ENCODE peak calls at places on chromosome 18, in ten cellular contexts. One of them, this sample, is unnamed.

GRCh38 chr18:43596106-43596712 is 318.9 kb upstream of the SYT4 start:
- DNase-seq in AG08395: peak
- DNase-seq in BJ: no peak
- DNase-seq in stimulated activated CD4-positive, alpha-beta T cell treated with anti-CD3 and anti-CD28 coated beads, Interleukin-15, amount 100 ng/mL, for 1 hour: no peak
- DNase-seq in fibroblast of villous mesenchyme: peak
- DNase-seq in activated naive CD4-positive, alpha-beta T cell: no peak
- DNase-seq in NCI-H1105 treated with DMSO at 0.1 percent for 48 hours: peak
- DNase-seq in nucleus accumbens: no peak
- DNase-seq in heart right ventricle: no peak
- DNase-seq in RWPE1: peak
- DNase-seq in this sample: no peak

GRCh38 chr18:13797157-13797611 is 26.8 kb upstream of the MC5R start:
- DNase-seq in AG08395: no peak
- DNase-seq in BJ: no peak
- DNase-seq in stimulated activated CD4-positive, alpha-beta T cell treated with anti-CD3 and anti-CD28 coated beads, Interleukin-15, amount 100 ng/mL, for 1 hour: no peak
- DNase-seq in fibroblast of villous mesenchyme: no peak
- DNase-seq in activated naive CD4-positive, alpha-beta T cell: no peak
- DNase-seq in NCI-H1105 treated with DMSO at 0.1 percent for 48 hours: no peak
- DNase-seq in nucleus accumbens: no peak
- DNase-seq in heart right ventricle: no peak
- DNase-seq in RWPE1: peak
- DNase-seq in this sample: no peak

GRCh38 chr18:44927127-44927849 is 246.6 kb downstream of the SETBP1 start:
- DNase-seq in AG08395: peak
- DNase-seq in BJ: no peak
- DNase-seq in stimulated activated CD4-positive, alpha-beta T cell treated with anti-CD3 and anti-CD28 coated beads, Interleukin-15, amount 100 ng/mL, for 1 hour: no peak
- DNase-seq in fibroblast of villous mesenchyme: no peak
- DNase-seq in activated naive CD4-positive, alpha-beta T cell: no peak
- DNase-seq in NCI-H1105 treated with DMSO at 0.1 percent for 48 hours: no peak
- DNase-seq in nucleus accumbens: no peak
- DNase-seq in heart right ventricle: no peak
- DNase-seq in RWPE1: no peak
- DNase-seq in this sample: no peak

GRCh38 chr18:44589709-44590108 is 91.0 kb upstream of the SETBP1 start:
- DNase-seq in AG08395: peak
- DNase-seq in BJ: peak
- DNase-seq in stimulated activated CD4-positive, alpha-beta T cell treated with anti-CD3 and anti-CD28 coated beads, Interleukin-15, amount 100 ng/mL, for 1 hour: no peak
- DNase-seq in fibroblast of villous mesenchyme: peak
- DNase-seq in activated naive CD4-positive, alpha-beta T cell: no peak
- DNase-seq in NCI-H1105 treated with DMSO at 0.1 percent for 48 hours: no peak
- DNase-seq in nucleus accumbens: no peak
- DNase-seq in heart right ventricle: no peak
- DNase-seq in RWPE1: peak
- DNase-seq in this sample: no peak

GRCh38 chr18:11719050-11719449 is 30.0 kb downstream of the GNAL start:
- DNase-seq in AG08395: no peak
- DNase-seq in BJ: no peak
- DNase-seq in stimulated activated CD4-positive, alpha-beta T cell treated with anti-CD3 and anti-CD28 coated beads, Interleukin-15, amount 100 ng/mL, for 1 hour: no peak
- DNase-seq in fibroblast of villous mesenchyme: no peak
- DNase-seq in activated naive CD4-positive, alpha-beta T cell: no peak
- DNase-seq in NCI-H1105 treated with DMSO at 0.1 percent for 48 hours: no peak
- DNase-seq in nucleus accumbens: no peak
- DNase-seq in heart right ventricle: no peak
- DNase-seq in RWPE1: no peak
- DNase-seq in this sample: no peak

GRCh38 chr18:9704233-9705118 is 3.6 kb upstream of the RAB31 start:
- DNase-seq in AG08395: no peak
- DNase-seq in BJ: no peak
- DNase-seq in stimulated activated CD4-positive, alpha-beta T cell treated with anti-CD3 and anti-CD28 coated beads, Interleukin-15, amount 100 ng/mL, for 1 hour: no peak
- DNase-seq in fibroblast of villous mesenchyme: peak
- DNase-seq in activated naive CD4-positive, alpha-beta T cell: no peak
- DNase-seq in NCI-H1105 treated with DMSO at 0.1 percent for 48 hours: no peak
- DNase-seq in nucleus accumbens: no peak
- DNase-seq in heart right ventricle: no peak
- DNase-seq in RWPE1: no peak
- DNase-seq in this sample: no peak

GRCh38 chr18:35131387-35132283 is 90.4 kb downstream of the MAPRE2 start:
- DNase-seq in AG08395: no peak
- DNase-seq in BJ: no peak
- DNase-seq in stimulated activated CD4-positive, alpha-beta T cell treated with anti-CD3 and anti-CD28 coated beads, Interleukin-15, amount 100 ng/mL, for 1 hour: no peak
- DNase-seq in fibroblast of villous mesenchyme: no peak
- DNase-seq in activated naive CD4-positive, alpha-beta T cell: no peak
- DNase-seq in NCI-H1105 treated with DMSO at 0.1 percent for 48 hours: no peak
- DNase-seq in nucleus accumbens: peak
- DNase-seq in heart right ventricle: no peak
- DNase-seq in RWPE1: no peak
- DNase-seq in this sample: peak

GRCh38 chr18:14905350-14905749 is 157.4 kb downstream of the ANKRD30B start:
- DNase-seq in AG08395: no peak
- DNase-seq in BJ: no peak
- DNase-seq in stimulated activated CD4-positive, alpha-beta T cell treated with anti-CD3 and anti-CD28 coated beads, Interleukin-15, amount 100 ng/mL, for 1 hour: no peak
- DNase-seq in fibroblast of villous mesenchyme: no peak
- DNase-seq in activated naive CD4-positive, alpha-beta T cell: no peak
- DNase-seq in NCI-H1105 treated with DMSO at 0.1 percent for 48 hours: no peak
- DNase-seq in nucleus accumbens: no peak
- DNase-seq in heart right ventricle: no peak
- DNase-seq in RWPE1: no peak
- DNase-seq in this sample: no peak

GRCh38 chr18:9947248-9947647 is 33.4 kb downstream of the VAPA start:
- DNase-seq in AG08395: no peak
- DNase-seq in BJ: no peak
- DNase-seq in stimulated activated CD4-positive, alpha-beta T cell treated with anti-CD3 and anti-CD28 coated beads, Interleukin-15, amount 100 ng/mL, for 1 hour: no peak
- DNase-seq in fibroblast of villous mesenchyme: no peak
- DNase-seq in activated naive CD4-positive, alpha-beta T cell: no peak
- DNase-seq in NCI-H1105 treated with DMSO at 0.1 percent for 48 hours: no peak
- DNase-seq in nucleus accumbens: no peak
- DNase-seq in heart right ventricle: no peak
- DNase-seq in RWPE1: no peak
- DNase-seq in this sample: no peak

GRCh38 chr18:25299426-25299825 is 52.5 kb downstream of the ZNF521 start:
- DNase-seq in AG08395: peak
- DNase-seq in BJ: peak
- DNase-seq in stimulated activated CD4-positive, alpha-beta T cell treated with anti-CD3 and anti-CD28 coated beads, Interleukin-15, amount 100 ng/mL, for 1 hour: no peak
- DNase-seq in fibroblast of villous mesenchyme: peak
- DNase-seq in activated naive CD4-positive, alpha-beta T cell: no peak
- DNase-seq in NCI-H1105 treated with DMSO at 0.1 percent for 48 hours: no peak
- DNase-seq in nucleus accumbens: no peak
- DNase-seq in heart right ventricle: no peak
- DNase-seq in RWPE1: no peak
- DNase-seq in this sample: no peak

GRCh38 chr18:70991577-70991976 is 702.7 kb downstream of the SOCS6 start:
- DNase-seq in AG08395: no peak
- DNase-seq in BJ: no peak
- DNase-seq in stimulated activated CD4-positive, alpha-beta T cell treated with anti-CD3 and anti-CD28 coated beads, Interleukin-15, amount 100 ng/mL, for 1 hour: no peak
- DNase-seq in fibroblast of villous mesenchyme: no peak
- DNase-seq in activated naive CD4-positive, alpha-beta T cell: no peak
- DNase-seq in NCI-H1105 treated with DMSO at 0.1 percent for 48 hours: no peak
- DNase-seq in nucleus accumbens: no peak
- DNase-seq in heart right ventricle: no peak
- DNase-seq in RWPE1: no peak
- DNase-seq in this sample: no peak

GRCh38 chr18:73835656-73836055 is 312.0 kb downstream of the FBXO15 start:
- DNase-seq in AG08395: no peak
- DNase-seq in BJ: no peak
- DNase-seq in stimulated activated CD4-positive, alpha-beta T cell treated with anti-CD3 and anti-CD28 coated beads, Interleukin-15, amount 100 ng/mL, for 1 hour: no peak
- DNase-seq in fibroblast of villous mesenchyme: no peak
- DNase-seq in activated naive CD4-positive, alpha-beta T cell: no peak
- DNase-seq in NCI-H1105 treated with DMSO at 0.1 percent for 48 hours: no peak
- DNase-seq in nucleus accumbens: no peak
- DNase-seq in heart right ventricle: no peak
- DNase-seq in RWPE1: no peak
- DNase-seq in this sample: no peak

GRCh38 chr18:8238507-8238906 is 370.7 kb upstream of the RAB12 start:
- DNase-seq in AG08395: no peak
- DNase-seq in BJ: no peak
- DNase-seq in stimulated activated CD4-positive, alpha-beta T cell treated with anti-CD3 and anti-CD28 coated beads, Interleukin-15, amount 100 ng/mL, for 1 hour: no peak
- DNase-seq in fibroblast of villous mesenchyme: no peak
- DNase-seq in activated naive CD4-positive, alpha-beta T cell: no peak
- DNase-seq in NCI-H1105 treated with DMSO at 0.1 percent for 48 hours: no peak
- DNase-seq in nucleus accumbens: no peak
- DNase-seq in heart right ventricle: no peak
- DNase-seq in RWPE1: no peak
- DNase-seq in this sample: no peak

GRCh38 chr18:5918196-5918595 is 22.9 kb upstream of the TMEM200C start:
- DNase-seq in AG08395: no peak
- DNase-seq in BJ: no peak
- DNase-seq in stimulated activated CD4-positive, alpha-beta T cell treated with anti-CD3 and anti-CD28 coated beads, Interleukin-15, amount 100 ng/mL, for 1 hour: no peak
- DNase-seq in fibroblast of villous mesenchyme: no peak
- DNase-seq in activated naive CD4-positive, alpha-beta T cell: no peak
- DNase-seq in NCI-H1105 treated with DMSO at 0.1 percent for 48 hours: no peak
- DNase-seq in nucleus accumbens: no peak
- DNase-seq in heart right ventricle: no peak
- DNase-seq in RWPE1: no peak
- DNase-seq in this sample: no peak

GRCh38 chr18:39841133-39842041 is 2113.6 kb upstream of the PIK3C3 start:
- DNase-seq in AG08395: peak
- DNase-seq in BJ: no peak
- DNase-seq in stimulated activated CD4-positive, alpha-beta T cell treated with anti-CD3 and anti-CD28 coated beads, Interleukin-15, amount 100 ng/mL, for 1 hour: no peak
- DNase-seq in fibroblast of villous mesenchyme: peak
- DNase-seq in activated naive CD4-positive, alpha-beta T cell: no peak
- DNase-seq in NCI-H1105 treated with DMSO at 0.1 percent for 48 hours: peak
- DNase-seq in nucleus accumbens: peak
- DNase-seq in heart right ventricle: peak
- DNase-seq in RWPE1: peak
- DNase-seq in this sample: peak

GRCh38 chr18:3885209-3885792 is 435.3 kb downstream of the TGIF1 start:
- DNase-seq in AG08395: no peak
- DNase-seq in BJ: no peak
- DNase-seq in stimulated activated CD4-positive, alpha-beta T cell treated with anti-CD3 and anti-CD28 coated beads, Interleukin-15, amount 100 ng/mL, for 1 hour: no peak
- DNase-seq in fibroblast of villous mesenchyme: no peak
- DNase-seq in activated naive CD4-positive, alpha-beta T cell: no peak
- DNase-seq in NCI-H1105 treated with DMSO at 0.1 percent for 48 hours: no peak
- DNase-seq in nucleus accumbens: no peak
- DNase-seq in heart right ventricle: no peak
- DNase-seq in RWPE1: peak
- DNase-seq in this sample: no peak

GRCh38 chr18:73316513-73316912 is 448.7 kb upstream of the NETO1 start:
- DNase-seq in AG08395: no peak
- DNase-seq in BJ: no peak
- DNase-seq in stimulated activated CD4-positive, alpha-beta T cell treated with anti-CD3 and anti-CD28 coated beads, Interleukin-15, amount 100 ng/mL, for 1 hour: no peak
- DNase-seq in fibroblast of villous mesenchyme: no peak
- DNase-seq in activated naive CD4-positive, alpha-beta T cell: no peak
- DNase-seq in NCI-H1105 treated with DMSO at 0.1 percent for 48 hours: no peak
- DNase-seq in nucleus accumbens: no peak
- DNase-seq in heart right ventricle: no peak
- DNase-seq in RWPE1: no peak
- DNase-seq in this sample: no peak

GRCh38 chr18:12944724-12945123 is 3.1 kb upstream of the SEH1L start:
- DNase-seq in AG08395: no peak
- DNase-seq in BJ: no peak
- DNase-seq in stimulated activated CD4-positive, alpha-beta T cell treated with anti-CD3 and anti-CD28 coated beads, Interleukin-15, amount 100 ng/mL, for 1 hour: no peak
- DNase-seq in fibroblast of villous mesenchyme: peak
- DNase-seq in activated naive CD4-positive, alpha-beta T cell: no peak
- DNase-seq in NCI-H1105 treated with DMSO at 0.1 percent for 48 hours: no peak
- DNase-seq in nucleus accumbens: no peak
- DNase-seq in heart right ventricle: peak
- DNase-seq in RWPE1: no peak
- DNase-seq in this sample: peak

GRCh38 chr18:48263913-48264506 is 145.2 kb downstream of the ZBTB7C start:
- DNase-seq in AG08395: no peak
- DNase-seq in BJ: no peak
- DNase-seq in stimulated activated CD4-positive, alpha-beta T cell treated with anti-CD3 and anti-CD28 coated beads, Interleukin-15, amount 100 ng/mL, for 1 hour: no peak
- DNase-seq in fibroblast of villous mesenchyme: no peak
- DNase-seq in activated naive CD4-positive, alpha-beta T cell: no peak
- DNase-seq in NCI-H1105 treated with DMSO at 0.1 percent for 48 hours: no peak
- DNase-seq in nucleus accumbens: no peak
- DNase-seq in heart right ventricle: no peak
- DNase-seq in RWPE1: no peak
- DNase-seq in this sample: no peak

GRCh38 chr18:72375628-72376027 is 168.5 kb downstream of the CBLN2 start:
- DNase-seq in AG08395: peak
- DNase-seq in BJ: no peak
- DNase-seq in stimulated activated CD4-positive, alpha-beta T cell treated with anti-CD3 and anti-CD28 coated beads, Interleukin-15, amount 100 ng/mL, for 1 hour: no peak
- DNase-seq in fibroblast of villous mesenchyme: peak
- DNase-seq in activated naive CD4-positive, alpha-beta T cell: no peak
- DNase-seq in NCI-H1105 treated with DMSO at 0.1 percent for 48 hours: no peak
- DNase-seq in nucleus accumbens: no peak
- DNase-seq in heart right ventricle: no peak
- DNase-seq in RWPE1: no peak
- DNase-seq in this sample: no peak

GRCh38 chr18:36398419-36398818 is 100.9 kb downstream of the FHOD3 start:
- DNase-seq in AG08395: no peak
- DNase-seq in BJ: no peak
- DNase-seq in stimulated activated CD4-positive, alpha-beta T cell treated with anti-CD3 and anti-CD28 coated beads, Interleukin-15, amount 100 ng/mL, for 1 hour: no peak
- DNase-seq in fibroblast of villous mesenchyme: no peak
- DNase-seq in activated naive CD4-positive, alpha-beta T cell: no peak
- DNase-seq in NCI-H1105 treated with DMSO at 0.1 percent for 48 hours: no peak
- DNase-seq in nucleus accumbens: no peak
- DNase-seq in heart right ventricle: no peak
- DNase-seq in RWPE1: no peak
- DNase-seq in this sample: no peak

GRCh38 chr18:63523660-63524059 is 18.5 kb upstream of the SERPINB12 start:
- DNase-seq in AG08395: no peak
- DNase-seq in BJ: no peak
- DNase-seq in stimulated activated CD4-positive, alpha-beta T cell treated with anti-CD3 and anti-CD28 coated beads, Interleukin-15, amount 100 ng/mL, for 1 hour: no peak
- DNase-seq in fibroblast of villous mesenchyme: no peak
- DNase-seq in activated naive CD4-positive, alpha-beta T cell: no peak
- DNase-seq in NCI-H1105 treated with DMSO at 0.1 percent for 48 hours: no peak
- DNase-seq in nucleus accumbens: no peak
- DNase-seq in heart right ventricle: no peak
- DNase-seq in RWPE1: no peak
- DNase-seq in this sample: no peak

GRCh38 chr18:36411745-36412168 is 114.2 kb downstream of the FHOD3 start:
- DNase-seq in AG08395: peak
- DNase-seq in BJ: no peak
- DNase-seq in stimulated activated CD4-positive, alpha-beta T cell treated with anti-CD3 and anti-CD28 coated beads, Interleukin-15, amount 100 ng/mL, for 1 hour: no peak
- DNase-seq in fibroblast of villous mesenchyme: peak
- DNase-seq in activated naive CD4-positive, alpha-beta T cell: no peak
- DNase-seq in NCI-H1105 treated with DMSO at 0.1 percent for 48 hours: peak
- DNase-seq in nucleus accumbens: no peak
- DNase-seq in heart right ventricle: no peak
- DNase-seq in RWPE1: no peak
- DNase-seq in this sample: no peak

GRCh38 chr18:10003281-10003680 is 89.5 kb downstream of the VAPA start:
- DNase-seq in AG08395: no peak
- DNase-seq in BJ: no peak
- DNase-seq in stimulated activated CD4-positive, alpha-beta T cell treated with anti-CD3 and anti-CD28 coated beads, Interleukin-15, amount 100 ng/mL, for 1 hour: no peak
- DNase-seq in fibroblast of villous mesenchyme: no peak
- DNase-seq in activated naive CD4-positive, alpha-beta T cell: no peak
- DNase-seq in NCI-H1105 treated with DMSO at 0.1 percent for 48 hours: no peak
- DNase-seq in nucleus accumbens: no peak
- DNase-seq in heart right ventricle: no peak
- DNase-seq in RWPE1: no peak
- DNase-seq in this sample: no peak

GRCh38 chr18:48220146-48220499 is 189.1 kb downstream of the ZBTB7C start:
- DNase-seq in AG08395: no peak
- DNase-seq in BJ: no peak
- DNase-seq in stimulated activated CD4-positive, alpha-beta T cell treated with anti-CD3 and anti-CD28 coated beads, Interleukin-15, amount 100 ng/mL, for 1 hour: no peak
- DNase-seq in fibroblast of villous mesenchyme: no peak
- DNase-seq in activated naive CD4-positive, alpha-beta T cell: no peak
- DNase-seq in NCI-H1105 treated with DMSO at 0.1 percent for 48 hours: no peak
- DNase-seq in nucleus accumbens: no peak
- DNase-seq in heart right ventricle: no peak
- DNase-seq in RWPE1: no peak
- DNase-seq in this sample: peak

GRCh38 chr18:36758623-36759022 is 70.2 kb downstream of the TPGS2 start:
- DNase-seq in AG08395: peak
- DNase-seq in BJ: no peak
- DNase-seq in stimulated activated CD4-positive, alpha-beta T cell treated with anti-CD3 and anti-CD28 coated beads, Interleukin-15, amount 100 ng/mL, for 1 hour: no peak
- DNase-seq in fibroblast of villous mesenchyme: no peak
- DNase-seq in activated naive CD4-positive, alpha-beta T cell: no peak
- DNase-seq in NCI-H1105 treated with DMSO at 0.1 percent for 48 hours: no peak
- DNase-seq in nucleus accumbens: no peak
- DNase-seq in heart right ventricle: no peak
- DNase-seq in RWPE1: no peak
- DNase-seq in this sample: no peak

GRCh38 chr18:80143876-80144275 is 34.8 kb downstream of the ADNP2 start:
- DNase-seq in AG08395: no peak
- DNase-seq in BJ: no peak
- DNase-seq in stimulated activated CD4-positive, alpha-beta T cell treated with anti-CD3 and anti-CD28 coated beads, Interleukin-15, amount 100 ng/mL, for 1 hour: no peak
- DNase-seq in fibroblast of villous mesenchyme: peak
- DNase-seq in activated naive CD4-positive, alpha-beta T cell: no peak
- DNase-seq in NCI-H1105 treated with DMSO at 0.1 percent for 48 hours: no peak
- DNase-seq in nucleus accumbens: no peak
- DNase-seq in heart right ventricle: no peak
- DNase-seq in RWPE1: no peak
- DNase-seq in this sample: no peak

GRCh38 chr18:13375302-13376255 is 157.0 kb downstream of the LDLRAD4 start:
- DNase-seq in AG08395: peak
- DNase-seq in BJ: peak
- DNase-seq in stimulated activated CD4-positive, alpha-beta T cell treated with anti-CD3 and anti-CD28 coated beads, Interleukin-15, amount 100 ng/mL, for 1 hour: peak
- DNase-seq in fibroblast of villous mesenchyme: peak
- DNase-seq in activated naive CD4-positive, alpha-beta T cell: peak
- DNase-seq in NCI-H1105 treated with DMSO at 0.1 percent for 48 hours: no peak
- DNase-seq in nucleus accumbens: no peak
- DNase-seq in heart right ventricle: peak
- DNase-seq in RWPE1: peak
- DNase-seq in this sample: no peak